ENCODE peak calls at places on chromosomes 7 and 10, in eight cellular contexts. G is endothelial cell of umbilical vein, C is K562, O is HCT116, L is Karpas-422, F is colonic mucosa, M is IMR-90, U is neural progenitor cell. Q is an unnamed sample.

GRCh38 chr10:72276013-72276387 is 2.3 kb downstream of the DDIT4 start:
- DNase-seq in G (no peak), C (no peak), O (peak; percentile 79), L (peak; percentile 63), F (peak; percentile 75), M (no peak), U (no peak), Q (peak; percentile 48)

GRCh38 chr10:124668517-124669051 is 75.6 kb downstream of the FAM53B start:
- DNase-seq in G (no peak), C (no peak), O (no peak), L (no peak), F (no peak), M (no peak), U (no peak), Q (no peak)

GRCh38 chr7:39453743-39454355 is 112.4 kb upstream of the YAE1 start:
- DNase-seq in G (peak; percentile 66), C (peak; percentile 57), O (peak; percentile 48), L (peak; percentile 87), F (peak; percentile 56), M (peak; percentile 59), U (peak; percentile 79), Q (peak; percentile 53)

GRCh38 chr10:133132711-133133291 is 27.2 kb upstream of the KNDC1 start:
- DNase-seq in G (no peak), C (no peak), O (no peak), L (no peak), F (no peak), M (no peak), U (no peak), Q (no peak)

GRCh38 chr10:86667421-86668181 is 710 bp upstream of the LDB3 start:
- DNase-seq in G (no peak), C (no peak), O (no peak), L (no peak), F (no peak), M (no peak), U (no peak), Q (no peak)

GRCh38 chr7:143288836-143289235 is 685 bp downstream of the CASP2 start:
- DNase-seq in G (peak; percentile 38), C (no peak), O (no peak), L (peak; percentile 53), F (no peak), M (peak; percentile 18), U (peak; percentile 16), Q (peak; percentile 68)

GRCh38 chr10:93680414-93681047 is 21.9 kb downstream of the FRA10AC1 start:
- DNase-seq in G (peak; percentile 77), C (peak; percentile 6), O (peak; percentile 34), L (peak; percentile 78), F (no peak), M (peak; percentile 37), U (peak; percentile 34), Q (peak; percentile 78)

GRCh38 chr7:4204530-4205165 is 477.4 kb upstream of the FOXK1 start:
- DNase-seq in G (no peak), C (no peak), O (no peak), L (no peak), F (no peak), M (no peak), U (peak; percentile 68), Q (no peak)

GRCh38 chr10:70266701-70267100 is 17.1 kb downstream of the NPFFR1 start:
- DNase-seq in G (no peak), C (no peak), O (no peak), L (no peak), F (no peak), M (no peak), U (no peak), Q (no peak)

GRCh38 chr7:108049962-108050361 is 47.0 kb upstream of the LAMB1 start:
- DNase-seq in G (no peak), C (no peak), O (no peak), L (no peak), F (no peak), M (no peak), U (no peak), Q (no peak)

GRCh38 chr7:7569615-7570014 is 2.9 kb downstream of the MIOS start:
- DNase-seq in G (no peak), C (no peak), O (no peak), L (peak; percentile 49), F (no peak), M (no peak), U (no peak), Q (no peak)

GRCh38 chr7:140214075-140214684 is 37.4 kb upstream of the KDM7A start:
- DNase-seq in G (no peak), C (no peak), O (no peak), L (no peak), F (peak; percentile 89), M (peak; percentile 7), U (no peak), Q (peak; percentile 36)

GRCh38 chr7:80215734-80216133 is 81.1 kb downstream of the GNAI1 start:
- DNase-seq in G (no peak), C (no peak), O (no peak), L (no peak), F (no peak), M (no peak), U (no peak), Q (no peak)

GRCh38 chr10:36345770-36346169 is 703.7 kb upstream of the FZD8 start:
- DNase-seq in G (peak; percentile 83), C (no peak), O (no peak), L (no peak), F (no peak), M (peak; percentile 52), U (no peak), Q (peak; percentile 47)

GRCh38 chr7:2821161-2821841 is 22.8 kb downstream of the GNA12 start:
- DNase-seq in G (peak; percentile 67), C (no peak), O (no peak), L (no peak), F (no peak), M (peak; percentile 83), U (peak; percentile 53), Q (peak; percentile 45)
- H3K4me3 ChIP-seq in G (no peak overlapping the region), C (no peak overlapping the region), O (no peak overlapping the region), L (no peak overlapping the region), F (no peak overlapping the region), M (no peak overlapping the region), U (no peak overlapping the region), Q (no peak overlapping the region)

DNA sequence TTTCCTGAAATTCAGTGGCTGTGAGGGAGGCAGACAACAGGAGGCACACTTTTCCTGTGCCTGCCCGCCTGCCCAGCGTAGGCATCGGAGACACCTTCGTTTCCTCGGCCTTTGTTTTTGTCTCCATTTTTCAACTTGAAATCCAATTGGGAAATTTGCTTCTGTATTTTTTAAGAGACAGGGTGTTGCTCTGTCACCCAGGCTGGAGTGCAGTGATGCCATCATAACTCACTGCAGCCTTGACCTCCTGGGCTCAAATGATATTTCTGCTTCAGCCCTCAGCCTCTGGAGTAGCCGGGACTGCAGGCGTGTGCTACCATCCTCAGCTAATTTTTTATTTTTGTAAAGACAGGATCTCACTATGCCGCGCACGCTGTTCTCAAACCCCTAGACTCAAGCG is 116.8 kb downstream of the CYTH3 start:
- DNase-seq in G (no peak), C (no peak), O (no peak), L (no peak), F (no peak), M (no peak), U (no peak), Q (no peak)
- H3K9ac ChIP-seq in G (no peak overlapping the region), C (no peak overlapping the region), O (no peak overlapping the region), L (no peak overlapping the region), F (no peak overlapping the region), M (no peak overlapping the region), U (no peak overlapping the region), Q (no peak overlapping the region)

GRCh38 chr10:95415631-95416031 is 124.8 kb upstream of the PDLIM1 start:
- DNase-seq in G (no peak), C (no peak), O (no peak), L (no peak), F (no peak), M (no peak), U (peak; percentile 20), Q (no peak)

GRCh38 chr10:95414016-95414830 is 123.4 kb upstream of the PDLIM1 start:
- DNase-seq in G (no peak), C (no peak), O (no peak), L (no peak), F (no peak), M (no peak), U (no peak), Q (no peak)

GRCh38 chr10:95414844-95415545 is 124.2 kb upstream of the PDLIM1 start:
- DNase-seq in G (no peak), C (no peak), O (no peak), L (no peak), F (no peak), M (no peak), U (no peak), Q (no peak)

GRCh38 chr10:95416973-95417372 is 126.2 kb upstream of the PDLIM1 start:
- DNase-seq in G (no peak), C (no peak), O (no peak), L (no peak), F (no peak), M (no peak), U (no peak), Q (no peak)

DNA sequence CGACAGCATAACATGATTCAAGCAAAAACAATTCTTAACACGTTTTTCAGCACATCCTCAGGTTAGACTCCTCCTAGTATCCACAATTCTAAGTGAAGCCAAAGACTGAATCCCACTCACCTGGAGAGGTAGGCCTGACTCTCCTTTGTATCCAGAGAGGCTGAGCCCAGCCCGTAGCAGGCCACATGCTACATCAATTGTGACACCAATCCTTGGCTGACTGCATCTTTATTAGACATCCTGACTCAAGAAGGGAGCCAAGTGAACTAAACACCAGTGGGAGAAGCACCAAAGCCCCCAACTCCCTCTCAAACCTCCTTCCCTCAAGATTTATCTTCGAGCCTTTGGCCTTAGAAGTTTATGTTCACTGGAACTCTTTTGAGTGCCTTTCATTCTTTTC is 125.5 kb upstream of the PDLIM1 start:
- DNase-seq in G (no peak), C (no peak), O (no peak), L (no peak), F (no peak), M (no peak), U (no peak), Q (no peak)
- H3K4me1 ChIP-seq in G (no peaks in the 10 kb centered on the region), C (peaks cover 4% of the 10 kb centered on the region), O (no peaks in the 10 kb centered on the region), L (no peaks in the 10 kb centered on the region), F (no peaks in the 10 kb centered on the region), M (no peaks in the 10 kb centered on the region), U (peaks cover 12% of the 10 kb centered on the region), Q (peaks cover 48% of the 10 kb centered on the region)

DNA sequence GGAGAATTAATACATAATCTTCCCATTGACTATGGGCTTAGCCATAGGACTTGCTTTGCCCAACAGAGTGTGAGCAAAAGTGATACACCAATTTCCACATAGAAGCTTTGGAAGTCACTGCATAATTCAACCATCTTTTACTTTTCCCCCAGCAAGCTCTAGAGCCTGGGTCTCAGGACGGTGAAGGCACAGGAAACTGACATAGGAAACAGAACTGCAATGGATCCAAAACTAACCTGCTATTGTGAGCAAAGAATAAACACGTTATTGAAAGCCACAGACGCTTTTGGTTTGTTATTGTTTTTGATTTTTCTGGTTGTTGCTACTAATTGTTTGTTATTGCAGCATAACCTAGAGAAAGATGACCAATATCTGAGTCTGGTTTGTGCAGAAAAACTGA is 53.0 kb downstream of the CUBN start:
- DNase-seq in G (peak; percentile 58), C (no peak), O (no peak), L (no peak), F (no peak), M (no peak), U (no peak), Q (no peak)
- H3K4me3 ChIP-seq in G (no peak overlapping the region), C (no peak overlapping the region), O (no peak overlapping the region), L (no peak overlapping the region), F (no peak overlapping the region), M (no peak overlapping the region), U (no peak overlapping the region), Q (peak overlapping the region; percentile 67)

Q was measured in adipocyte.